ENCODE peak calls at places on chromosomes 12 and 14, in nine cellular contexts. Q is breast epithelium, K is stomach, R is spleen, J is HCT116, D is suprapubic skin, O is endothelial cell of umbilical vein, U is H1, T is transverse colon. H is an unnamed sample. For H3K4me1, the result is how much of the 10 kb centered on the place peaks cover.

GRCh38 chr12:23640754-23641153 is 308.7 kb downstream of the SOX5 start:
- DNase-seq in T (no peak), U (peak), K (no peak), D (no peak), J (no peak), Q (no peak), O (no peak), R (no peak), H (no peak)

GRCh38 chr14:61512508-61512907 is 182.8 kb upstream of the HIF1A start:
- DNase-seq in R (no peak), K (no peak), D (no peak), J (no peak), O (no peak), Q (no peak), T (no peak), U (no peak), H (no peak)

GRCh38 chr14:54893151-54893760 is 9.4 kb downstream of the GCH1 start:
- DNase-seq in Q (no peak), T (no peak), R (no peak), K (no peak), J (peak), D (no peak), O (peak), U (no peak), H (no peak)

GRCh38 chr12:124809878-124810277 is 53.8 kb downstream of the SCARB1 start:
- DNase-seq in Q (no peak), O (no peak), D (no peak), U (no peak), R (no peak), T (no peak), J (no peak), K (no peak), H (no peak)

GRCh38 chr14:53880761-53881160 is 75.9 kb downstream of the BMP4 start:
- DNase-seq in K (no peak), J (no peak), T (no peak), Q (no peak), O (peak), D (no peak), R (no peak), U (no peak), H (no peak)

GRCh38 chr14:70257526-70257925 is 68.8 kb upstream of the SLC8A3 start:
- DNase-seq in O (no peak), D (no peak), R (no peak), U (peak), J (peak), K (no peak), T (peak), Q (no peak), H (no peak)

GRCh38 chr14:60184597-60185555 is 19.7 kb upstream of the DHRS7 start:
- DNase-seq in Q (no peak), O (no peak), K (no peak), U (no peak), R (no peak), J (no peak), D (no peak), T (no peak), H (no peak)

GRCh38 chr12:4526923-4527546 is 11.7 kb upstream of the RAD51AP1 start:
- DNase-seq in O (peak), Q (no peak), T (no peak), J (no peak), D (no peak), K (no peak), R (no peak), U (no peak), H (no peak)

GRCh38 chr12:6582196-6582595 is 14.1 kb upstream of the NOP2 start:
- DNase-seq in D (no peak), T (no peak), Q (no peak), K (no peak), U (no peak), J (no peak), O (no peak), R (no peak), H (no peak)

GRCh38 chr12:73424484-73424883 is 1113.2 kb upstream of the ATXN7L3B start:
- DNase-seq in K (no peak), O (no peak), Q (no peak), T (no peak), R (no peak), D (no peak), J (no peak), U (no peak), H (no peak)

GRCh38 chr12:111766608-111767361 is at the start of gene ALDH2:
- DNase-seq in R (peak), Q (peak), K (peak), D (peak), O (peak), T (peak), J (peak), U (peak), H (peak)

GRCh38 chr14:39773387-39773786 is 341.2 kb upstream of the FBXO33 start:
- DNase-seq in D (no peak), O (no peak), U (no peak), K (no peak), J (no peak), Q (no peak), T (no peak), R (no peak), H (no peak)

GRCh38 chr14:74848768-74849167 is 27.2 kb downstream of the PROX2 start:
- DNase-seq in J (no peak), U (no peak), K (no peak), T (no peak), Q (no peak), D (no peak), R (no peak), O (no peak), H (no peak)

GRCh38 chr12:100382327-100382726 is 25.5 kb downstream of the SLC17A8 start:
- DNase-seq in J (no peak), T (no peak), R (no peak), U (no peak), Q (no peak), D (no peak), K (no peak), O (no peak), H (no peak)

GRCh38 chr12:117032593-117033381 is 66.4 kb downstream of the TESC start:
- DNase-seq in J (no peak), T (no peak), U (no peak), D (no peak), Q (peak), R (peak), K (peak), O (peak), H (no peak)

GRCh38 chr14:100861188-100861936 is 35.4 kb downstream of the MEG3 start:
- DNase-seq in Q (no peak), U (no peak), R (peak), J (no peak), O (no peak), D (no peak), K (no peak), T (no peak), H (no peak)

GRCh38 chr12:79127268-79127895 is 262.8 kb downstream of the SYT1 start:
- DNase-seq in O (peak), D (no peak), K (no peak), R (no peak), T (no peak), J (no peak), Q (no peak), U (no peak), H (no peak)

GRCh38 chr12:52364061-52364460 is 3.2 kb downstream of the KRT85 start:
- DNase-seq in K (no peak), Q (no peak), J (no peak), R (no peak), O (no peak), D (no peak), U (no peak), T (no peak), H (no peak)

GRCh38 chr12:51721281-51721940 is 127.1 kb downstream of the FIGNL2 start:
- DNase-seq in D (no peak), Q (no peak), T (no peak), U (peak), K (no peak), R (peak), J (no peak), O (no peak), H (no peak)

GRCh38 chr14:54784657-54785056 is 118.0 kb downstream of the GCH1 start:
- DNase-seq in J (no peak), D (no peak), T (no peak), U (no peak), O (no peak), R (no peak), Q (no peak), K (no peak), H (no peak)

GRCh38 chr14:104558231-104559042 is 21.1 kb upstream of the C14orf180 start:
- DNase-seq in Q (peak), R (no peak), U (no peak), J (no peak), O (no peak), T (no peak), K (no peak), D (no peak), H (no peak)

GRCh38 chr12:103128862-103129501 is 171.5 kb downstream of the ASCL1 start:
- DNase-seq in K (peak), U (no peak), R (no peak), T (no peak), J (no peak), O (no peak), D (no peak), Q (no peak), H (no peak)

GRCh38 chr12:64882687-64883086 is 58.2 kb downstream of the TBC1D30 start:
- DNase-seq in T (no peak), D (no peak), K (no peak), O (no peak), U (no peak), Q (no peak), R (no peak), J (no peak), H (no peak)

GRCh38 chr12:10082057-10082874 is 16.5 kb downstream of the CLEC1A start:
- DNase-seq in D (no peak), O (no peak), K (no peak), Q (no peak), T (no peak), R (no peak), J (no peak), U (no peak), H (no peak)

GRCh38 chr12:6925239-6925542 is 2.6 kb upstream of the ATN1 start:
- DNase-seq in T (no peak), U (no peak), D (no peak), J (no peak), O (no peak), Q (no peak), R (no peak), K (no peak), H (no peak)

GRCh38 chr12:3231399-3231876 is 154.3 kb downstream of the TSPAN9 start:
- DNase-seq in T (no peak), R (no peak), K (no peak), D (no peak), O (no peak), J (no peak), U (no peak), Q (no peak), H (no peak)

GRCh38 chr14:38357557-38357956 is 101.7 kb upstream of the CLEC14A start:
- DNase-seq in K (no peak), R (no peak), O (peak), Q (no peak), U (no peak), D (no peak), T (no peak), J (no peak), H (no peak)

GRCh38 chr12:113333877-113334785 is 778 bp downstream of the SLC8B1 start:
- DNase-seq in O (peak), K (peak), R (peak), Q (no peak), D (no peak), J (no peak), T (peak), U (no peak), H (no peak)

GRCh38 chr14:91830777-91831176 is 36.6 kb downstream of the TC2N start:
- DNase-seq in Q (no peak), J (no peak), U (peak), K (peak), D (no peak), R (no peak), O (no peak), T (peak), H (peak)

GRCh38 chr12:52217223-52217622 is 15.8 kb upstream of the KRT7 start:
- DNase-seq in O (peak), J (peak), U (no peak), R (peak), Q (peak), T (peak), D (peak), K (peak), H (peak)

GRCh38 chr12:96986883-96987523 is 79.9 kb downstream of the NEDD1 start:
- DNase-seq in D (no peak), O (peak), Q (no peak), J (peak), K (no peak), U (no peak), T (no peak), R (no peak), H (no peak)

GRCh38 chr12:124538194-124539082 is 29.0 kb downstream of the NCOR2 start:
- DNase-seq in K (no peak), U (no peak), O (no peak), Q (no peak), T (no peak), D (peak), R (peak), J (no peak), H (no peak)

GRCh38 chr14:104388631-104389325 is 190.8 kb upstream of the C14orf180 start:
- DNase-seq in J (no peak), K (peak), Q (peak), O (no peak), R (peak), T (no peak), U (no peak), D (peak), H (no peak)

GRCh38 chr14:75374911-75375310 is 52.9 kb upstream of the JDP2 start:
- DNase-seq in D (no peak), U (no peak), Q (no peak), R (no peak), J (no peak), T (no peak), K (no peak), O (no peak), H (no peak)

GRCh38 chr14:100528962-100529560 is 58.2 kb downstream of the BEGAIN start:
- DNase-seq in T (no peak), R (peak), U (no peak), Q (no peak), K (peak), D (peak), J (no peak), O (no peak), H (no peak)

GRCh38 chr12:22286569-22286968 is 47.9 kb downstream of the ST8SIA1 start:
- DNase-seq in U (no peak), R (no peak), Q (no peak), T (no peak), O (no peak), D (no peak), J (no peak), K (no peak), H (no peak)

GRCh38 chr14:36818212-36818611 is 156.6 kb downstream of the PAX9 start:
- DNase-seq in T (no peak), Q (no peak), R (no peak), J (no peak), D (no peak), K (no peak), U (no peak), O (no peak), H (no peak)

GRCh38 chr12:101407054-101407437 is 526 bp downstream of the ARL1 start:
- DNase-seq in J (no peak), Q (no peak), K (no peak), U (no peak), R (no peak), D (no peak), O (no peak), T (no peak), H (peak)

GRCh38 chr12:89140141-89140540 is 212.2 kb downstream of the DUSP6 start:
- DNase-seq in D (no peak), J (no peak), Q (no peak), T (no peak), R (no peak), U (no peak), O (no peak), K (no peak), H (no peak)

DNA sequence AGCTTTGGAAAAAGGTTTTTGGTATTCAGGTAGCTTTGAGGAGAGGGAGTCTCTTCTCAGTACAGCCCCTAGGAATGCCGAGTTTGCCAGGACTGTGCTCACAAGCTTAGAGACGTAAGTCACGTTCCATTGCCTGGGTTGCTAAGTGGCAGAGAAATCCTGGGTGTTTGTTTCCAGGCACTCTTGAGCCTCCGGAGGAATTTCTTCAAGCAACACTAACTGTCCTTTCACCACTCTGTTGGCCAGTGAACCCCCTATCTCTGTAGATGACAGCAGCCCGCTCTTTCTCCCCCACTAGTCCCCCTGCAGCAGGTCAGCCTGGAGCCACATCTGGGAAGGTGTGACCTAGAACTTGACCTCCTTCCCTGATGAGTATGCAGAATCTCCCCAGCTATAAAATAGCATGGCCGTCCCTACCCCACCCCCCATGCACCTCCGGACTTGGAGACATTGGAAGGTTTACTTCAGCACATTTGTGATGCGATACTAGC is 162.7 kb downstream of the ZFP36L1 start:
- DNase-seq in D (peak), T (no peak), Q (no peak), J (no peak), K (no peak), O (no peak), U (no peak), R (no peak), H (no peak)
- TF ChIP-seq POLR2AphosphoS5 in D (no peak), T (no peak), Q (no peak), J (no peak), K (no peak), O (no peak), U (no peak), R (no peak), H (no peak)

GRCh38 chr12:122886161-122886560 is 9.8 kb downstream of the VPS37B start:
- DNase-seq in K (peak), Q (no peak), J (no peak), O (no peak), T (no peak), D (no peak), U (no peak), R (no peak), H (no peak)
- H3K4me1 ChIP-seq in K (half or more), Q (half or more), J (half or more), O (half or more), T (half or more), D (half or more), U (under half), R (half or more), H (under half)

GRCh38 chr12:55715833-55716581 is at the start of gene BLOC1S1:
- DNase-seq in Q (peak), J (peak), O (peak), R (peak), U (no peak), T (peak), K (peak), D (peak), H (peak)
- TF ChIP-seq POLR2A in Q (no peak), J (peak), O (no peak), R (no peak), U (peak), T (peak), K (no peak), D (no peak), H (peak)

GRCh38 chr14:77275041-77275854 is 4.2 kb upstream of the NGB start:
- DNase-seq in Q (no peak), O (no peak), J (no peak), D (no peak), K (no peak), U (no peak), T (no peak), R (peak), H (no peak)
- TF ChIP-seq POLR2AphosphoS5 in Q (no peak), O (no peak), J (no peak), D (no peak), K (no peak), U (no peak), T (no peak), R (no peak), H (no peak)

H was measured in prostate gland.